ENCODE peak calls at places on chromosomes 11 and 22, in ten cellular contexts. U, Z, A, W, C, F, O, J, S and I are unnamed samples.

GRCh38 chr22:29396126-29396525 is 7.8 kb upstream of the AP1B1 start:
- DNase-seq in U (no peak), Z (no peak), A (no peak), W (no peak), C (no peak), F (no peak), O (no peak), J (peak; percentile 6), S (no peak), I (no peak)

GRCh38 chr11:83662494-83662893 is 376.3 kb upstream of the CCDC90B start:
- DNase-seq in U (no peak), Z (no peak), A (no peak), W (no peak), C (no peak), F (no peak), O (no peak), J (no peak), S (no peak), I (no peak)

GRCh38 chr11:64100345-64100744 is 64.6 kb downstream of the FLRT1 start:
- DNase-seq in U (no peak), Z (no peak), A (peak; percentile 61), W (no peak), C (peak; percentile 33), F (no peak), O (no peak), J (peak; percentile 57), S (no peak), I (no peak)

GRCh38 chr11:7858001-7858400 is 61.3 kb upstream of the OR5P2 start:
- DNase-seq in U (no peak), Z (no peak), A (no peak), W (no peak), C (no peak), F (no peak), O (no peak), J (no peak), S (no peak), I (no peak)

GRCh38 chr11:112227002-112227401 is 774 bp downstream of the PTS start:
- DNase-seq in U (peak; percentile 13), Z (no peak), A (peak; percentile 38), W (no peak), C (no peak), F (no peak), O (no peak), J (no peak), S (no peak), I (no peak)

GRCh38 chr11:120566176-120566575 is 54.6 kb downstream of the GRIK4 start:
- DNase-seq in U (no peak), Z (no peak), A (no peak), W (no peak), C (no peak), F (no peak), O (no peak), J (peak; percentile 32), S (no peak), I (no peak)

GRCh38 chr22:50186789-50187523 is 1.2 kb downstream of the TRABD start:
- DNase-seq in U (no peak), Z (peak; percentile 56), A (no peak), W (no peak), C (peak; percentile 46), F (no peak), O (no peak), J (no peak), S (peak; percentile 23), I (no peak)

GRCh38 chr11:108587109-108587508 is 6.5 kb downstream of the EXPH5 start:
- DNase-seq in U (no peak), Z (no peak), A (no peak), W (no peak), C (peak; percentile 49), F (no peak), O (no peak), J (no peak), S (no peak), I (no peak)

GRCh38 chr22:38260760-38261477 is 11.9 kb downstream of the TMEM184B start:
- DNase-seq in U (no peak), Z (no peak), A (no peak), W (no peak), C (no peak), F (no peak), O (no peak), J (no peak), S (no peak), I (no peak)

GRCh38 chr11:128095459-128096096 is 491.8 kb downstream of the ETS1 start:
- DNase-seq in U (peak; percentile 45), Z (no peak), A (no peak), W (no peak), C (no peak), F (peak; percentile 69), O (no peak), J (no peak), S (no peak), I (no peak)
- TF ChIP-seq CTCF in U (no peak), Z (no peak), A (no peak), W (no peak), C (peak; percentile 45), F (peak; percentile 44), O (no peak), J (peak; percentile 9), S (peak; percentile 14), I (no peak)

DNA sequence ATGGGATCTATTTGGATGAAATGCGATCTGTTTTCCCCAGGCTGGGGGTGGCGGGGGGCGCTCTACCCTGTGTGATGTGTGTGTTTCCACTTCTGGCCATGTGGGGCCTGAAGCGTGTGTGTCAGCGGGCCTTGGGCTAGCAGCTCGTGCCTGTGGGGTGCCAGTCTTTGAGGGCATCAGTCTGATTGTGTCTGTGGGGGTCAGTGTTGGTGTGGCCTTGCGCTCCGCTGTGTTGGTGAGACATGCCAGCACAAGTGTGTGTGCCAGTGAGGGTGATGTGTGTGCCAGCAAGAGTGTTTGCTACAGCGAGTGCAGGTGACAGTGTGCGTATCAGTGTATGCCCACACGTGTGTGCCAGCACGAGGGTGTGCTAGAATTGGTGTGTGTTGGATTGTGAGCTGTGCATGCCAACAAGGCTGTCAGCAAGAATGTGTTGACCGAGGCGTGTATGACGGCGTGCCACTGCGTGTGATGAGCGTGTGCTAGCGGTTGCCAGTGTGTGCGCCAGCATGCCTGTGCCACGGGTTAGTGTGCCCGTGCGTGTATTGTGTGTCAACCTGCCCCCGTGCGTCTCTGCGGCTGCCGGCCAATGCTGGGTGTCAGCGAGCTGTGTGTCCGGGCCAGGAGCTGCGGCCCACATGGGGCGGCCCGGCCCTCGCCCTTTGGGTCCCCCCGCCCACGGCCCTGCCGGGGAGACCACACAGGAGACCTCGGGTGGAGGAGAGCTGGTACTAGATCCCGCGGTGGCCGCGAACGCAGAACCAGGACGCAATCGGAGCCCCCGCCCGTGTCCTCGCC is 519 bp downstream of the ARRB1 start:
- DNase-seq in U (no peak), Z (peak; percentile 71), A (peak; percentile 61), W (no peak), C (no peak), F (no peak), O (no peak), J (peak; percentile 70), S (peak; percentile 57), I (peak; percentile 62)
- TF ChIP-seq CTCF in U (no peak), Z (no peak), A (peak; percentile 52), W (peak; percentile 26), C (peak; percentile 3), F (peak; percentile 11), O (no peak), J (peak; percentile 46), S (peak; percentile 24), I (peak; percentile 20)

DNA sequence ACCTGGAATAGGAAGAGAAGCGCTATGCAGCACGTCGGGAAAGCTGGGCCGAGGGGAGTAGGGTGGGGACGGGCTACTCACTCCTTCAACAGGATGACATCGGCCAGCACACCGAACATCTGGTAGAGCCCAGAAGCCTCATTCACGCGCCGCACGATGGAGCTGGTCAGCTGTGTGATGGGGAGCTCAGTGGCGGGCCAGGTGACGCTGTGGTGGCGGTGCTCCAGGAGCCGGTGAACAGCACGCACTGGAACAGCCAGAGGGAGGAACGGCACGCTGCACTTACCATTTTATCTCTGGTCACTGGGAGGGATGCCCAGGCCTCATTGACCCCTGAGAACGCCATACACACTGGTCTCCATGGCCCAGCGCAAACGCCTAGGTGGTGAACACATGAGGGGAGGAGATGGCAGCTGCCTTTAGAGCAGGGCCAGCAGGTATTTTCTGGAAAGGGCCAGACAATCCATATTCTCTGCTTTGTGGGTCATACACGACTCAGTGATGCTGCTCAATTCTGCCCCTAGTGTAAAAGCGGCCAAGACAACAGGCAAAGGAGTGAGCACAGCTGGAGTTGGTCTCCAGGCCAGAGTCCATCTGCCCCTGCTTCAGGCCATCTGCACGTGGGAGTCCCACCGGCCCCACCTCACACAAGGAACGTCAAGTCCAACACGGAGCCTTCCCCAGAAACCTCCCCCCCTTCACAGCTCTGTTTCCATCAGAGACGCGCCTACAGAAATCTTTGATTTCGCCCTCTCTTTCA is 8.8 kb downstream of the FOXRED2 start:
- DNase-seq in U (no peak), Z (no peak), A (no peak), W (no peak), C (no peak), F (no peak), O (no peak), J (no peak), S (no peak), I (no peak)
- TF ChIP-seq CTCF in U (no peak), Z (no peak), A (no peak), W (no peak), C (no peak), F (no peak), O (no peak), J (peak; percentile 27), S (no peak), I (no peak)

GRCh38 chr11:611001-611996 is 4.5 kb downstream of the IRF7 start:
- DNase-seq in U (no peak), Z (no peak), A (no peak), W (no peak), C (no peak), F (no peak), O (no peak), J (no peak), S (no peak), I (peak; percentile 43)
- TF ChIP-seq CTCF in U (no peak), Z (no peak), A (no peak), W (no peak), C (no peak), F (no peak), O (no peak), J (no peak), S (no peak), I (no peak)

GRCh38 chr11:61290905-61291690 is 4.0 kb downstream of the VWCE start:
- DNase-seq in U (no peak), Z (no peak), A (no peak), W (no peak), C (no peak), F (no peak), O (no peak), J (peak; percentile 54), S (no peak), I (no peak)
- TF ChIP-seq CTCF in U (no peak), Z (no peak), A (peak; percentile 33), W (no peak), C (peak; percentile 62), F (peak; percentile 4), O (no peak), J (peak; percentile 62), S (no peak), I (no peak)